ENCODE peak calls at places on chromosomes 5 and 9, in seven cellular contexts. W, F, T, P, L, K and J are unnamed samples.

GRCh38 chr9:129471201-129472019 is 149.5 kb downstream of the C9orf50 start:
- DNase-seq in T (no peak), L (no peak), K (no peak), F (no peak), P (no peak), W (no peak), J (no peak)

GRCh38 chr5:136906545-136906944 is 541.2 kb upstream of the TRPC7 start:
- DNase-seq in W (no peak), K (no peak), T (no peak), F (no peak), L (no peak), P (no peak), J (no peak)

GRCh38 chr9:88923653-88924284 is 67.5 kb upstream of the S1PR3 start:
- DNase-seq in F (no peak), L (no peak), W (no peak), T (no peak), K (no peak), P (no peak), J (no peak)

GRCh38 chr9:95143591-95144561 is 173.6 kb downstream of the FANCC start:
- DNase-seq in L (no peak), F (peak), W (peak), K (peak), T (peak), P (no peak), J (peak)

GRCh38 chr5:178187014-178187413 is at the start of gene GMCL2:
- DNase-seq in F (no peak), P (no peak), L (no peak), K (no peak), W (no peak), T (no peak), J (no peak)

GRCh38 chr5:31078931-31079330 is 114.6 kb upstream of the CDH6 start:
- DNase-seq in L (no peak), W (no peak), K (no peak), T (no peak), F (no peak), P (no peak), J (no peak)

GRCh38 chr5:69231851-69232250 is 2.8 kb upstream of the CDK7 start:
- DNase-seq in F (peak), L (no peak), K (no peak), W (peak), T (no peak), P (no peak), J (no peak)

GRCh38 chr5:94072116-94072515 is 330.7 kb upstream of the POU5F2 start:
- DNase-seq in P (no peak), K (no peak), F (peak), L (no peak), T (no peak), W (no peak), J (no peak)

GRCh38 chr5:157241483-157241882 is 24.4 kb upstream of the CYFIP2 start:
- DNase-seq in L (no peak), T (no peak), P (no peak), F (peak), K (no peak), W (no peak), J (no peak)

GRCh38 chr5:134584662-134585061 is 48.0 kb downstream of the SAR1B start:
- DNase-seq in L (no peak), K (no peak), T (no peak), W (no peak), F (no peak), P (no peak), J (no peak)

GRCh38 chr5:80191991-80192398 is 63.9 kb downstream of the SERINC5 start:
- DNase-seq in W (no peak), P (no peak), L (peak), K (no peak), T (no peak), F (peak), J (no peak)

GRCh38 chr9:120265791-120266190 is 314.2 kb downstream of the CDK5RAP2 start:
- DNase-seq in P (no peak), K (no peak), F (no peak), W (no peak), L (no peak), T (no peak), J (no peak)

GRCh38 chr5:128538249-128539037 is 398 bp upstream of the FBN2 start:
- DNase-seq in K (peak), P (peak), F (peak), T (peak), W (peak), L (no peak), J (peak)

GRCh38 chr5:51226420-51226735 is 156.9 kb upstream of the ISL1 start:
- DNase-seq in W (no peak), P (no peak), L (no peak), F (peak), T (peak), K (no peak), J (no peak)

GRCh38 chr9:2872941-2873323 is 29.0 kb upstream of the PUM3 start:
- DNase-seq in L (no peak), T (no peak), K (no peak), F (no peak), P (no peak), W (no peak), J (no peak)

GRCh38 chr5:113052041-113052795 is 75.6 kb downstream of the DCP2 start:
- DNase-seq in L (no peak), P (no peak), T (no peak), W (no peak), F (peak), K (no peak), J (no peak)

GRCh38 chr5:58156977-58157701 is 302.7 kb downstream of the PLK2 start:
- DNase-seq in W (peak), P (peak), L (no peak), F (peak), K (no peak), T (peak), J (no peak)

GRCh38 chr9:2870340-2870739 is 26.4 kb upstream of the PUM3 start:
- DNase-seq in W (no peak), K (no peak), P (no peak), T (no peak), L (no peak), F (no peak), J (no peak)

GRCh38 chr5:113186061-113186460 is 209.5 kb downstream of the DCP2 start:
- DNase-seq in P (no peak), T (no peak), W (no peak), K (no peak), L (no peak), F (no peak), J (no peak)

GRCh38 chr9:114017741-114018715 is 60.1 kb downstream of the AMBP start:
- DNase-seq in L (no peak), F (no peak), W (no peak), P (peak), K (no peak), T (no peak), J (no peak)

GRCh38 chr5:142783601-142784291 is 13.6 kb downstream of the ARHGAP26 start:
- DNase-seq in T (no peak), W (peak), L (no peak), K (no peak), F (peak), P (no peak), J (no peak)

GRCh38 chr5:16061163-16061562 is 118.4 kb downstream of the MARCHF11 start:
- DNase-seq in L (no peak), F (no peak), W (no peak), T (no peak), K (no peak), P (no peak), J (no peak)

GRCh38 chr5:143456952-143457547 is 53.6 kb upstream of the NR3C1 start:
- DNase-seq in F (peak), T (no peak), K (no peak), W (peak), L (no peak), P (no peak), J (no peak)

GRCh38 chr5:147290261-147290660 is 55.4 kb downstream of the STK32A start:
- DNase-seq in F (no peak), L (no peak), W (no peak), K (no peak), T (peak), P (no peak), J (no peak)

GRCh38 chr5:87572092-87572491 is 159.4 kb upstream of the CCNH start:
- DNase-seq in F (no peak), K (no peak), P (no peak), W (no peak), T (no peak), L (no peak), J (no peak)

GRCh38 chr5:125313555-125313954 is 567.1 kb upstream of the ZNF608 start:
- DNase-seq in F (no peak), K (no peak), T (no peak), P (no peak), W (no peak), L (no peak), J (no peak)

DNA sequence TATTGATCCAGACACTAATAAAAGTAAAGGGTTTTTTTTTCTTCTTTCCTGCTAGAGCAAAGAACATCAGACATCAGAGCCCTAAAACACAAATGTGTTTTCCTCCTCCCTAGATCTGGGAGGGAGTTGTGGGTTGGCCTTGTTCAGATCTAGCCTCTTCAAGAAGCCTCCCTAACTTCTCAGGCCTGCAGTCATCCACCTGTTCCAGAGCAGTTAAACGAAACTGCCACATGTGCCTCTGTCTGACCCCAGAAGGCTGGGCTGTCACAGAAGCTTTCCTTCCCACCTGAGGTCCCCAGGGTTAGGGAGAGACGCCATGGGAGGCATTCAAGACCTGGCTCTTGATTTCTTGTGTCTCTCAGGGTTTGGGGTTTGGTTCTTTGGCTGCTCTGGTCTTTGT is 87.0 kb downstream of the DAB2IP start:
- DNase-seq in K (no peak), L (no peak), P (no peak), F (no peak), W (no peak), T (no peak), J (no peak)
- H3K4me3 ChIP-seq in K (no peak), L (no peak), P (no peak), F (no peak), W (no peak), T (no peak), J (no peak)

GRCh38 chr9:137044042-137044441 is 1.9 kb downstream of the NPDC1 start:
- DNase-seq in F (no peak), W (no peak), L (no peak), P (no peak), K (no peak), T (no peak), J (no peak)

GRCh38 chr9:137045294-137046093 is 483 bp downstream of the NPDC1 start:
- DNase-seq in F (peak), T (no peak), W (peak), L (no peak), K (no peak), P (peak), J (no peak)

GRCh38 chr9:137048655-137049543 is 2.9 kb upstream of the NPDC1 start:
- DNase-seq in P (peak), F (peak), W (no peak), T (no peak), K (no peak), L (no peak), J (no peak)

GRCh38 chr9:137044502-137045177 is 1.3 kb downstream of the NPDC1 start:
- DNase-seq in W (no peak), T (peak), P (no peak), L (no peak), F (peak), K (no peak), J (no peak)

DNA sequence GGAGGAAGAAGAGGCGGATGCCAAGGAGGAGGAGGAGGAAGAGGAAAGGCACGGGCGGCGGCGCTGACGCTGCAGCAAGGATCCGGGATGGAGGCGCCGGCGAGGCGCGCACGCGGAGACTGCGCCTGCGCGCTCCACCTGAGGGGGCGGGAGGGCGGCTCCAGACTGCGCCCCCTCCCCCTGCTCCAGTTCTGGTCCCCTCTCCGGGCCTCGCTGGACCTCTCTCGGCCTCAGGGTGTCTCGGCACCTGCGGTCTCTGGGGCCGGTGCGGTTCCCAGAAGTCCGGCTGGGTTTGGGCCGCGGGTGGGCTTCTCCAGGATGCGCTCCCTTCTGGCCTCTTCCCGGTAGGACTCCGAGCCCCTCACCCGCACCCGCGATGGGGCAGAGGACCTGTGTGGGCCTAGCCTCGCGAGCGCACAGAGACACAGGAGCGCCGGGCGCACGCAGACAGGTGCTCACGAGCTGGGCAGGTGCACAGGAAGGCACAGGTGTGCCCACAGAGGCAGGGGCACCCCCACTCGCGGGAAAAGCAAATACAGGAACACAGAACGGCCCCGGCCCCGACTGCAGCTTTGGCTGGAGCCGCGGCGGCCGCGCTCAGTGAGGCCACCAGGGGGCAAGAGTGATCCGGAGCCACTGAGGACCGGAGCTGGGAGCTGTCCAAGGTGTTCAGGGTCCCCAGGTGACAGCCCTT is at the start of gene NPDC1:
- DNase-seq in F (peak), P (peak), K (no peak), L (peak), W (peak), T (peak), J (no peak)
- H3K4me3 ChIP-seq in F (peak), P (peak), K (peak), L (peak), W (peak), T (peak), J (peak)

GRCh38 chr9:16701347-16701746 is 169.1 kb downstream of the BNC2 start:
- DNase-seq in L (no peak), W (no peak), P (no peak), K (no peak), T (no peak), F (no peak), J (no peak)

GRCh38 chr9:16705121-16705604 is 165.3 kb downstream of the BNC2 start:
- DNase-seq in T (peak), P (no peak), K (peak), L (no peak), W (peak), F (peak), J (peak)

GRCh38 chr9:16704096-16704488 is 166.4 kb downstream of the BNC2 start:
- DNase-seq in W (no peak), P (no peak), K (no peak), L (no peak), F (no peak), T (no peak), J (no peak)

GRCh38 chr9:16708638-16709435 is 161.6 kb downstream of the BNC2 start:
- DNase-seq in F (no peak), P (no peak), K (no peak), L (no peak), W (peak), T (no peak), J (no peak)

GRCh38 chr9:16704489-16705111 is 165.9 kb downstream of the BNC2 start:
- DNase-seq in F (no peak), P (no peak), W (no peak), L (no peak), K (no peak), T (peak), J (no peak)
- H3K4me3 ChIP-seq in F (peak), P (no peak), W (peak), L (no peak), K (peak), T (no peak), J (peak)

GRCh38 chr5:55232194-55232984 is 1.0 kb downstream of the CCNO start:
- DNase-seq in W (no peak), P (peak), K (no peak), F (peak), T (peak), L (no peak), J (no peak)

GRCh38 chr5:55232985-55233928 is at the start of gene CCNO:
- DNase-seq in T (peak), W (peak), P (peak), F (peak), K (peak), L (no peak), J (no peak)

GRCh38 chr5:55231476-55232193 is 1.8 kb downstream of the CCNO start:
- DNase-seq in W (peak), F (peak), K (no peak), P (peak), L (no peak), T (peak), J (no peak)

GRCh38 chr5:55236800-55237199 is 3.4 kb upstream of the CCNO start:
- DNase-seq in T (no peak), L (no peak), P (no peak), W (no peak), F (no peak), K (no peak), J (no peak)

DNA sequence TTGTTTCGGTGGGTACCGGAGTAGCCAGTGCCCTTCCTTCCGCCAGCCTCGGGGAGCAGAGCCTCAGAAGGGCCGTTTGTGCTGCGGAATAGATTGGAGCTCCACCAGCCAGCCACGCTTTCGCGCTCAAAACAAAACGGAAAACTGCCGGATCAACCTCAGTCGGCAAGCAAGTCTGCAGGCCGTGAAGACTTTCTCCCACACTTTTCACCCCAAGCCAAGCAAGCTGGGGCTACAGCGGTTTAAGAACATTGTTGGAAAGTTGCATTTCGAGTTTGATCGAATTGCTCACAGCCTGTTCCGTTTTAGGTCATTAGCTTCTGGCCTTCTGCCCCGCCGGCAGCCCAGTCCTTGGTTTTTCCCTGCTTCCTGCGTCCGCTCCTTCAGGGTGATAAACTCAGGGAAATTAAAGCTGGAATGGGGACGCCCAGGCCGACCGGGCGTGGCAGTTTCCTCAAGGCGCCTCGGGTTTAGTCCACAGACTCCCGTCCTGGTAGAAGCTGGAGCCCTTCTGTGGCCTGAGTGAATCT is 828 bp upstream of the CCNO start:
- DNase-seq in K (no peak), P (peak), T (peak), F (peak), L (no peak), W (peak), J (no peak)
- H3K4me3 ChIP-seq in K (peak), P (peak), T (peak), F (peak), L (peak), W (peak), J (peak)

GRCh38 chr9:96413312-96414221 is 4.6 kb downstream of the ZNF367 start:
- DNase-seq in W (no peak), F (no peak), L (no peak), P (no peak), T (no peak), K (no peak), J (no peak)
- H3K4me3 ChIP-seq in W (no peak), F (no peak), L (peak), P (no peak), T (no peak), K (no peak), J (no peak)

DNA sequence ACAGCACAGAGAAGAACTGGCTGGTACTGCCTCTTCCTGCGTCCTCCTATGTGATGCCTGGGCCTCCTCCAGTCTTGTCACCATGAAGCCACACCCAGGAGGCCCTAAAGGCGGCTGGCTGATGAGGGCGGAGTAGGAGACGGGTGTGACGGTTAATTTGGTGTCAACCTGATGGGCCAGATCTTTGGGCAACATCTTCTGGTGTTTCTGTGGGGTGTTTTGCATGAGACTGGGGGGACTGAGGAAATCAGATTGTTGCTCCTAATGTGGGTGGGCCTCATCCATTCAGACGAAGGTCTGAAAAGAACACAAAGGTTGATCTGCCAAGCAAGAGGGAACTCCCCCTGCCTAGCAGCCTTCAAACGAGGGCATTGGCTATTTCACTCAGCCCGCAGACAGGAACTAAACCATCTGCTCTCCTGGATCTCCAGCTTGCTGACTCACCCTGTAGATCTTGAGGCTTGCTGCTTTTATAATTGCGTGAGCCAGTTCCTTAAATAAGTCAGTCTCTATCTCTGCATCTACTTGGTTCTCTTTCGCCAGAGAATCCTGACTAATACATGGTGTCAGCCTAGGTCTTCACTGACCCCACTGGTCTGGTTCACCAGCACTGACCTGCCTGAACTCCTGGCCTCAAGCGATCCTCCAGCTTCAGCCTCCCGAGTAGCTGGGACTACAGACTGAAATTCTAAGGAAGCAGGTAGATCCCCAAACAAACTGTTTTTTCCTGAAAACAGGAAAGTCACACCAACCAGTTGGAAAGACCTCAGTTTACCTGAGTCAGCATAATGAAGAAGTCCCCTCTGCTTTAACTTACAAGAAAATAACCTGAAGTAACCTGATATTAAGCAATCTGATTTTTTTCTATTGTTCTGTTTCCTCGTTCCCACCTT is 12.8 kb upstream of the ZFP62 start:
- DNase-seq in W (no peak), P (no peak), F (peak), L (no peak), K (no peak), T (peak), J (no peak)
- H3K4me3 ChIP-seq in W (no peak), P (no peak), F (no peak), L (no peak), K (no peak), T (no peak), J (no peak)